ENCODE peak calls at places on chromosomes 16 and 17, in seven cellular contexts. J is CD4-positive, alpha-beta memory T cell; X is right atrium auricular region; S is colonic mucosa; P is neural progenitor cell; W is substantia nigra; G is AG04450. I is an unnamed sample.

GRCh38 chr17:67559381-67559966 is 158.3 kb upstream of the NOL11 start:
- DNase-seq in X (no peak), S (no peak), J (no peak), P (no peak), W (no peak), G (no peak), I (no peak)

GRCh38 chr16:15993946-15994665 is 44.7 kb downstream of the ABCC1 start:
- DNase-seq in J (no peak), W (no peak), S (no peak), X (peak; percentile 77), P (no peak), G (no peak), I (no peak)

GRCh38 chr17:55348749-55349354 is 72.8 kb downstream of the MMD start:
- DNase-seq in J (no peak), P (peak; percentile 67), W (no peak), G (peak; percentile 8), X (peak; percentile 64), S (peak; percentile 46), I (peak; percentile 50)

GRCh38 chr16:82152641-82153094 is 17.4 kb downstream of the MPHOSPH6 start:
- DNase-seq in J (no peak), G (peak; percentile 2), X (no peak), P (no peak), S (peak; percentile 57), W (no peak), I (no peak)

GRCh38 chr17:9175700-9176467 is 154.6 kb downstream of the NTN1 start:
- DNase-seq in P (no peak), W (no peak), S (no peak), G (no peak), J (no peak), X (no peak), I (no peak)

GRCh38 chr16:57643166-57643813 is 14.9 kb downstream of the ADGRG1 start:
- DNase-seq in S (no peak), G (no peak), W (peak; percentile 26), P (no peak), J (no peak), X (no peak), I (no peak)

GRCh38 chr17:82647593-82648164 is 565 bp downstream of the WDR45B start:
- DNase-seq in P (peak; percentile 54), S (peak; percentile 45), J (peak; percentile 64), G (no peak), W (no peak), X (no peak), I (peak; percentile 69)

GRCh38 chr17:42846594-42847280 is 2.4 kb downstream of the AOC2 start:
- DNase-seq in J (no peak), G (no peak), S (no peak), X (peak; percentile 82), P (no peak), W (no peak), I (no peak)

GRCh38 chr17:34275881-34276280 is 5.9 kb downstream of the CCL7 start:
- DNase-seq in W (no peak), S (no peak), J (no peak), P (no peak), G (peak; percentile 95), X (no peak), I (no peak)

GRCh38 chr16:67934306-67935095 is 2.1 kb downstream of the PSMB10 start:
- DNase-seq in P (no peak), W (no peak), S (no peak), X (no peak), G (no peak), J (no peak), I (no peak)

GRCh38 chr16:48024042-48024441 is 131.8 kb downstream of the ABCC12 start:
- DNase-seq in S (no peak), J (no peak), X (no peak), P (no peak), G (no peak), W (no peak), I (no peak)

GRCh38 chr17:78923660-78924453 is 1.3 kb downstream of the TIMP2 start:
- DNase-seq in G (no peak), J (peak; percentile 72), W (no peak), X (no peak), S (peak; percentile 94), P (peak; percentile 40), I (peak; percentile 14)

GRCh38 chr16:10667239-10667638 is 27.5 kb downstream of the TEKT5 start:
- DNase-seq in P (no peak), W (no peak), G (no peak), S (no peak), J (no peak), X (no peak), I (no peak)

GRCh38 chr16:10668322-10669045 is 26.2 kb downstream of the TEKT5 start:
- DNase-seq in W (no peak), X (no peak), P (peak; percentile 76), G (no peak), S (no peak), J (no peak), I (no peak)

GRCh38 chr16:10671729-10672128 is 23.0 kb downstream of the TEKT5 start:
- DNase-seq in W (no peak), J (no peak), X (no peak), S (no peak), P (no peak), G (no peak), I (no peak)

GRCh38 chr16:10665166-10665565 is 29.6 kb downstream of the TEKT5 start:
- DNase-seq in P (no peak), G (no peak), X (no peak), W (no peak), S (no peak), J (no peak), I (no peak)

GRCh38 chr16:10669791-10670190 is 24.9 kb downstream of the TEKT5 start:
- DNase-seq in G (no peak), S (no peak), X (no peak), P (no peak), W (no peak), J (no peak), I (no peak)
- H3K27ac ChIP-seq in G (no peak overlapping the region), S (no peak overlapping the region), X (no peak overlapping the region), P (no peak overlapping the region), W (no peak overlapping the region), J (no peak overlapping the region), I (no peak overlapping the region)

GRCh38 chr17:63293310-63293709 is 152.8 kb downstream of the CYB561 start:
- DNase-seq in X (no peak), P (no peak), G (no peak), S (no peak), W (no peak), J (no peak), I (no peak)
- H3K27ac ChIP-seq in X (peak overlapping the region; percentile 41), P (no peak overlapping the region), G (peak overlapping the region; percentile 32), S (no peak overlapping the region), W (no peak overlapping the region), J (no peak overlapping the region), I (no peak overlapping the region)

GRCh38 chr17:17727111-17727659 is 45.9 kb downstream of the RAI1 start:
- DNase-seq in G (no peak), J (no peak), X (no peak), S (no peak), P (no peak), W (no peak), I (no peak)
- H3K27ac ChIP-seq in G (no peak overlapping the region), J (no peak overlapping the region), X (no peak overlapping the region), S (no peak overlapping the region), P (no peak overlapping the region), W (no peak overlapping the region), I (no peak overlapping the region)

GRCh38 chr17:62897706-62898105 is 68.3 kb upstream of the TANC2 start:
- DNase-seq in G (no peak), X (no peak), P (no peak), S (no peak), J (no peak), W (no peak), I (no peak)
- H3K27ac ChIP-seq in G (no peak overlapping the region), X (no peak overlapping the region), P (no peak overlapping the region), S (no peak overlapping the region), J (no peak overlapping the region), W (no peak overlapping the region), I (no peak overlapping the region)

GRCh38 chr17:77419547-77420475 is 279.0 kb downstream of the SEC14L1 start:
- DNase-seq in J (no peak), S (no peak), W (no peak), G (no peak), P (peak; percentile 88), X (no peak), I (peak; percentile 65)

GRCh38 chr17:77420804-77421634 is 280.2 kb downstream of the SEC14L1 start:
- DNase-seq in X (no peak), G (peak; percentile 74), W (no peak), P (peak; percentile 63), S (no peak), J (peak; percentile 83), I (peak; percentile 53)

GRCh38 chr17:77419095-77419494 is 278.3 kb downstream of the SEC14L1 start:
- DNase-seq in G (no peak), J (no peak), X (no peak), W (no peak), S (no peak), P (no peak), I (no peak)

GRCh38 chr17:77421635-77421982 is 280.8 kb downstream of the SEC14L1 start:
- DNase-seq in S (no peak), G (no peak), J (no peak), P (no peak), X (no peak), W (no peak), I (no peak)

DNA sequence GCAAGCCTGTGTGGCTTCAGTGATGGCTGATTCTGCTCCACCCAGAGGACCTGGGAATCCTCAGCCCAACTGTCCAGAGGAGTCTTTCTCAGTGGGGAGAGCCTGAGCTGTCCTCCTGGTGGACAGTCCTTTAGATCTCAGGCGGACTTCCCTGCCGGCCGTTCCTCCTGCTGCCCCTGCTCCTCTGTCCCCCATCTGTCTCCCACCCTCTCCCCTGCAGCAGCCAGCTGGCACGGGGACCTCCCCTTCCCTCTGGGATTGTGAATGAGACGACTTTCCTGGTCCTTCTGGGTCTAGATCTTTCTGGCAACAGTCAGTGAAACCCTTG is 279.7 kb downstream of the SEC14L1 start:
- DNase-seq in S (no peak), J (no peak), X (no peak), G (no peak), P (no peak), W (no peak), I (no peak)
- H3K27ac ChIP-seq in S (no peak overlapping the region), J (peak overlapping the region; percentile 64), X (peak overlapping the region; percentile 77), G (peak overlapping the region; percentile 69), P (peak overlapping the region; percentile 13), W (no peak overlapping the region), I (peak overlapping the region; percentile 44)

GRCh38 chr16:66190411-66190810 is 176.1 kb upstream of the CDH5 start:
- DNase-seq in S (no peak), G (no peak), X (peak; percentile 9), W (no peak), P (no peak), J (no peak), I (no peak)

GRCh38 chr16:66193543-66194229 is 172.8 kb upstream of the CDH5 start:
- DNase-seq in G (no peak), P (no peak), J (no peak), X (no peak), S (no peak), W (no peak), I (no peak)

GRCh38 chr16:66189951-66190350 is 176.5 kb upstream of the CDH5 start:
- DNase-seq in S (no peak), J (no peak), P (no peak), G (peak; percentile 81), W (no peak), X (peak; percentile 50), I (no peak)

GRCh38 chr16:66194866-66195265 is 171.6 kb upstream of the CDH5 start:
- DNase-seq in W (no peak), J (no peak), S (no peak), P (no peak), X (no peak), G (no peak), I (no peak)

GRCh38 chr16:66188786-66189725 is 177.4 kb upstream of the CDH5 start:
- DNase-seq in P (peak; percentile 31), X (peak; percentile 63), W (no peak), J (no peak), S (peak; percentile 23), G (peak; percentile 63), I (no peak)
- H3K27ac ChIP-seq in P (no peak overlapping the region), X (no peak overlapping the region), W (peak overlapping the region; percentile 27), J (no peak overlapping the region), S (no peak overlapping the region), G (peak overlapping the region; percentile 87), I (no peak overlapping the region)

I was measured in CD8-positive, alpha-beta memory T cell.